ENCODE peak calls at places on chromosomes 4 and X, in four cellular contexts. N is K562, V is IMR-90, B is HepG2. Z is an unnamed sample.

GRCh38 chrX:57204306-57204705 is 67.1 kb upstream of the SPIN2A start:
- DNase-seq in V (no peak), B (no peak), N (no peak), Z (no peak)

GRCh38 chrX:23790147-23790497 is 7.1 kb downstream of the SAT1 start:
- DNase-seq in N (no peak), B (no peak), V (no peak), Z (no peak)

GRCh38 chrX:132532955-132533354 is 44.1 kb upstream of the MBNL3 start:
- DNase-seq in V (peak; percentile 11), B (peak; percentile 87), N (no peak), Z (no peak)

GRCh38 chrX:8091526-8091925 is 79.5 kb downstream of the VCX2 start:
- DNase-seq in V (no peak), N (no peak), B (no peak), Z (no peak)

GRCh38 chr4:40976343-40976742 is 226.6 kb downstream of the NSUN7 start:
- DNase-seq in N (peak; percentile 33), B (peak; percentile 57), V (peak; percentile 70), Z (no peak)

GRCh38 chrX:110286126-110286525 is 31.8 kb downstream of the AMMECR1 start:
- DNase-seq in B (no peak), V (peak; percentile 89), N (no peak), Z (no peak)

GRCh38 chr4:5824635-5825034 is 68.3 kb downstream of the CRMP1 start:
- DNase-seq in N (peak; percentile 39), V (peak; percentile 51), B (peak; percentile 18), Z (no peak)

GRCh38 chrX:53494427-53494826 is 60.3 kb upstream of the HSD17B10 start:
- DNase-seq in N (no peak), V (peak; percentile 29), B (no peak), Z (no peak)

GRCh38 chrX:95662200-95662599 is 1022.4 kb upstream of the DIAPH2 start:
- DNase-seq in B (no peak), V (no peak), N (no peak), Z (no peak)

GRCh38 chr4:38266616-38267015 is 306.4 kb downstream of the PTTG2 start:
- DNase-seq in V (peak; percentile 48), N (no peak), B (peak; percentile 6), Z (no peak)

GRCh38 chr4:20253799-20254409 is 2.2 kb downstream of the SLIT2 start:
- DNase-seq in N (no peak), B (no peak), V (peak; percentile 30), Z (no peak)

GRCh38 chr4:110869862-110870577 is 247.1 kb upstream of the PITX2 start:
- DNase-seq in B (no peak), V (peak; percentile 25), N (no peak), Z (no peak)

GRCh38 chrX:68443155-68443868 is 10.0 kb upstream of the OPHN1 start:
- DNase-seq in B (peak; percentile 6), V (peak; percentile 15), N (no peak), Z (no peak)

GRCh38 chr4:86223472-86223871 is 136.4 kb downstream of the MAPK10 start:
- DNase-seq in N (peak; percentile 24), B (peak; percentile 38), V (peak; percentile 13), Z (peak; percentile 79)

GRCh38 chr4:110970642-110971041 is 347.8 kb upstream of the PITX2 start:
- DNase-seq in B (peak; percentile 49), V (peak; percentile 45), N (no peak), Z (peak; percentile 81)

GRCh38 chrX:150414228-150414627 is 51.1 kb downstream of the MAMLD1 start:
- DNase-seq in B (no peak), V (no peak), N (no peak), Z (no peak)

GRCh38 chrX:39012561-39013209 is 211.4 kb downstream of the MID1IP1 start:
- DNase-seq in B (no peak), N (no peak), V (peak; percentile 7), Z (no peak)

GRCh38 chrX:124860736-124861135 is 458.9 kb upstream of the TEX13C start:
- DNase-seq in B (no peak), V (no peak), N (no peak), Z (no peak)

GRCh38 chrX:107450823-107451509 is 1.5 kb downstream of the FRMPD3 start:
- DNase-seq in V (no peak), N (peak; percentile 37), B (no peak), Z (peak; percentile 73)

DNA sequence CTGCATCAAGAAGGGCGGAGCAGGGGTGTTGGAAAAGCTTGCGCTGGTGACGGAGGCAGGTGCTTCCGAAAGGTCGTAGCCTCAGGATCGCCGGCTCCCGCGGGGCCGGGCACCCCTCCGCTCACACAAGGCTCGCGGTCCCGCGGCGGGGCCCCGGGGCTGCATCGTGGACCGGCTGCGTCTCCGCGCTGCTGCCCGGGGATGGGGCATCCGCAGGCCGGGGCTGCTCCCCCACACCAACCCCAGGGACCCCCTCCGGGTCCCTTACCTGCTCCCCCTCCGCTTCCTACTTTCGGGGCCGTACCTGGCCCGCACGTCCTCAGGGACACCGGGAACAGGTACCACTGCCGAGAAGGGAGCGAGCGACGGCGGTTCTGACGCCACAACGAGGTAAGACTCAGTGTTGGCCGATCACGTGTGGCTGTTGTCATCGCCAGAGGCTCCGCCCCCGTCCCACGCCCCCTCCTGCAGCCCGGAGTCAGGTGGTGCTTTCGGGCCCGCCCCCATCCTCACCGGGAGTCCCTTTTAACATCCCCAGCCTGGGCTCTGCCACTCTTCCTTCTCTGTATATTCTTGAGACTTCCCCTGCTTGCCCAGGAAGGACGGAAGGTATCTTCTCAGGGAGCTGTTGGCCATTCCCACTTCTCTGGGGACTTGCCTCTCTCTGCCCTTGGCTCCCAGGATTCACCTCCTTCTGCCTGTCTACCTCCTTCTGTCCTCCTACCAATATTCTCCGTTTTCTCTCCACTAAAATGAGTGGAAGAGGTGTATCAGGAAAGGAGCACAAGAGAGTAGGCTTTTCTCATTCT is at the start of gene BEX2:
- DNase-seq in B (no peak), N (peak; percentile 68), V (no peak), Z (peak; percentile 85)
- H3K9ac ChIP-seq in B (no peak within 1 kb of the TSS), N (peak within 1 kb of the TSS; percentile 54), V (no peak within 1 kb of the TSS), Z (peak within 1 kb of the TSS; percentile 87)

DNA sequence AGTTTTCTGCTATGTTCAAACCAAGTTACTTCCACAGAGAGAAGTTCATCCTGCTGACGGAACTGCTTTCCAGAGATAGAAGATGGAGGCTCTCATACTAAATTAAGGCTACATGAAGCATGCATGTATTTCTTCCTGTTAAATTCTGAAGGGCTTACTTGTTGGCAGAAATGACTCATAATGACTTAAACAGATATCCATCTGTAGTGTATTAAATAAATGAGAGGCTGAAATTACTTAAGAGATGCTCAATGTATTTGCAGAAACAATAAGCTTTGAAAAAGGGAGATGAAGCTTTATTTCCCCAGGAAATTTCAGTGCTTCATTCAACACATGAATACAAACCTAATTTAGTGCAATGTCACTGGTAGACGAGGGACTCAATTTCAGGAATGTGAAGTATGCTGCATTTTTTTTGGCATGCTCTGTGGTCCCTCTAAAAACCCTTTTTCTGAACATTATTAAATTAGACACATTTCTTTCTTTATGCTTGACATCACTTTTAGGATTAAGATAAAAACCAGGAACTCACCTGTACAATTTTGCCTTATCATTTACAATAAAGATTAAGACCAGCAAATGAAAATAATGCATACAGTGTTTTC is 759.1 kb upstream of the POU3F4 start:
- DNase-seq in B (no peak), N (no peak), V (no peak), Z (no peak)
- TF ChIP-seq MAFK in B (no peak), N (no peak), V (no peak), Z (no peak)

DNA sequence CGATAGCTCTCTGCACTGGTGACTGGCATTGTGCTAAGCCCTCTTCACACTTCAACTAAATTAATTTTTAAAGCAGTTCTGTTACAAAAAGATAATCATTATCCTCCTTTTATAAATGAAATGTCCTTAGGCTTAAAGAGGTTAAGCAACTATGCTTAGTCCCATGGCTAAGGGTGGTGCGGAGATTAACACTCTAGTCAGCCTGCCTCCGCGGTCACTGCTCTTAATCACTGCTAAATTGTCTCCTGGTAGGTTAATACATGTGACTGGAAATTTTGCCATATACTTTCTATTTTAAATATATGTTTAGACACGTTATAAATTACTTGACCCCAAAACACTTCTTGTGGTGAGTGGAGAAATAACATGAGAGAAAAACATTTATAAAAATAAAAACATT is 473.7 kb downstream of the CENPC start:
- DNase-seq in N (no peak), B (no peak), V (no peak), Z (no peak)
- H3K9ac ChIP-seq in N (no peak overlapping the region), B (no peak overlapping the region), V (no peak overlapping the region), Z (no peak overlapping the region)

GRCh38 chr4:94507708-94508107 is 56.0 kb downstream of the PDLIM5 start:
- DNase-seq in B (peak; percentile 23), V (peak; percentile 93), N (peak; percentile 19), Z (no peak)
- TF ChIP-seq MAFK in B (no peak), V (peak; percentile 42), N (peak; percentile 40), Z (no peak)

GRCh38 chr4:56870927-56871326 is 36.8 kb upstream of the REST start:
- DNase-seq in N (no peak), V (peak; percentile 35), B (no peak), Z (no peak)

GRCh38 chr4:56871357-56871993 is 36.2 kb upstream of the REST start:
- DNase-seq in V (no peak), B (no peak), N (no peak), Z (no peak)

GRCh38 chr4:56876264-56876663 is 31.4 kb upstream of the REST start:
- DNase-seq in V (no peak), N (no peak), B (no peak), Z (no peak)

GRCh38 chr4:56874166-56874565 is 33.5 kb upstream of the REST start:
- DNase-seq in B (no peak), V (no peak), N (no peak), Z (peak; percentile 49)

GRCh38 chr4:56874918-56875317 is 32.8 kb upstream of the REST start:
- DNase-seq in N (no peak), V (no peak), B (no peak), Z (no peak)
- H3K9ac ChIP-seq in N (no peak overlapping the region), V (no peak overlapping the region), B (no peak overlapping the region), Z (no peak overlapping the region)

GRCh38 chrX:71990518-71990917 is 79.9 kb downstream of the NHSL2 start:
- DNase-seq in B (no peak), N (no peak), V (no peak), Z (no peak)
- TF ChIP-seq MAFK in B (no peak), N (no peak), V (no peak), Z (no peak)

GRCh38 chr4:128463006-128463405 is 175.4 kb upstream of the PGRMC2 start:
- DNase-seq in N (no peak), B (no peak), V (no peak), Z (no peak)

GRCh38 chr4:128465523-128465922 is 177.9 kb upstream of the PGRMC2 start:
- DNase-seq in N (no peak), B (no peak), V (no peak), Z (no peak)

GRCh38 chr4:128470492-128471053 is 183.0 kb upstream of the PGRMC2 start:
- DNase-seq in V (no peak), N (no peak), B (no peak), Z (no peak)

GRCh38 chr4:128471576-128471975 is 184.0 kb upstream of the PGRMC2 start:
- DNase-seq in B (no peak), N (peak; percentile 52), V (no peak), Z (no peak)

DNA sequence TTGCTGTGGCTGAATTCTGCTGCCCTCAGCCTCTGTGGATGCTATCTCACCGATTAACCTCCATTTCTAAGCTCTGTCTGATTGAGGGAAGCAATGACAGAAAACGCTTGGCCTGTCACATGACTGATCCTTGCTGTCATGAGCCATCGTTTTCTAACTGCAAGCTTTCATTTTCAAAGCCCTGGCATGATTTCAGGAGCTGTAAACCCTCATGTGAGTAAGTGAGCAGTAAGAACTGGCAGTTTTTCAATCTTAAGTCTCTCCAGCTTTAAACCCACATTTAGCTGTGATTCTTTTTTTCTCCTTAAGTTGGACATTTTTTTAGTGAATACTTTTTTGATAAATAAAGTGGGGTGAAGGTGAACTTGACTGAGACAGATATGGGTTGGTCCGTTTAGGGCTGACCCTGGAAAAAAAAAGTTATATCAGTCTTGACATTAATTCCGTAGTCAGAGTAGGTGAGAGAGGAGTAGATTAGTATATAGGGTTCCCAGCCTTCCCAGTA is 180.9 kb upstream of the PGRMC2 start:
- DNase-seq in V (peak; percentile 99), N (no peak), B (no peak), Z (no peak)
- H3K9ac ChIP-seq in V (peak overlapping the region; percentile 7), N (no peak overlapping the region), B (no peak overlapping the region), Z (no peak overlapping the region)